ENCODE peak calls at places on chromosomes 11 and 22, in seven cellular contexts. L, S, B, M, F, Q and G are unnamed samples.

GRCh38 chr22:48429621-48430020 is 1398.1 kb downstream of the BRD1 start:
- DNase-seq in L (no peak), S (no peak), B (no peak), M (no peak), F (no peak), Q (no peak), G (no peak)

GRCh38 chr11:77130763-77131513 is 2.9 kb downstream of the MYO7A start:
- DNase-seq in L (peak; percentile 44), S (no peak), B (no peak), M (peak; percentile 41), F (no peak), Q (no peak), G (no peak)

GRCh38 chr22:47623740-47624103 is 861.3 kb downstream of the TBC1D22A start:
- DNase-seq in L (no peak), S (no peak), B (no peak), M (no peak), F (no peak), Q (no peak), G (no peak)

GRCh38 chr11:1553808-1554594 is 18.1 kb downstream of the DUSP8 start:
- DNase-seq in L (no peak), S (no peak), B (peak; percentile 15), M (no peak), F (no peak), Q (no peak), G (no peak)

GRCh38 chr11:46588131-46588530 is 5.7 kb downstream of the AMBRA1 start:
- DNase-seq in L (no peak), S (no peak), B (no peak), M (no peak), F (no peak), Q (no peak), G (no peak)

GRCh38 chr11:130131957-130132850 is 27.4 kb upstream of the ST14 start:
- DNase-seq in L (no peak), S (peak; percentile 33), B (no peak), M (peak; percentile 73), F (peak; percentile 31), Q (peak; percentile 16), G (peak; percentile 46)

GRCh38 chr22:44870021-44870420 is 117.6 kb downstream of the ARHGAP8 start:
- DNase-seq in L (no peak), S (peak; percentile 52), B (no peak), M (no peak), F (no peak), Q (no peak), G (no peak)

GRCh38 chr11:124415356-124415923 is 9.2 kb downstream of the OR8B4 start:
- DNase-seq in L (no peak), S (no peak), B (no peak), M (peak; percentile 64), F (no peak), Q (no peak), G (no peak)

GRCh38 chr22:30810105-30810504 is 115.4 kb downstream of the OSBP2 start:
- DNase-seq in L (no peak), S (no peak), B (no peak), M (no peak), F (no peak), Q (no peak), G (no peak)